ENCODE peak calls at places on chromosomes 4 and X, in seven cellular contexts. One of them, this sample, is unnamed.

GRCh38 chr4:187128971-187129370 is 405.3 kb upstream of the FAT1 start:
- DNase-seq in Right ventricle myocardium superior: no peak
- DNase-seq in ureter: no peak
- DNase-seq in activated effector memory CD4-positive, alpha-beta T cell treated with Interleukin-2 at 50 U/mL for 16 hours: no peak
- DNase-seq in tibial nerve: no peak
- DNase-seq in ELF-1: no peak
- DNase-seq in RCC 7860: no peak
- DNase-seq in this sample: no peak

GRCh38 chr4:141347738-141348524 is 127.2 kb downstream of the ZNF330 start:
- DNase-seq in Right ventricle myocardium superior: no peak
- DNase-seq in ureter: no peak
- DNase-seq in activated effector memory CD4-positive, alpha-beta T cell treated with Interleukin-2 at 50 U/mL for 16 hours: no peak
- DNase-seq in tibial nerve: no peak
- DNase-seq in ELF-1: no peak
- DNase-seq in RCC 7860: no peak
- DNase-seq in this sample: no peak

GRCh38 chrX:17405225-17405969 is 30.4 kb downstream of the NHS start:
- DNase-seq in Right ventricle myocardium superior: no peak
- DNase-seq in ureter: no peak
- DNase-seq in activated effector memory CD4-positive, alpha-beta T cell treated with Interleukin-2 at 50 U/mL for 16 hours: no peak
- DNase-seq in tibial nerve: no peak
- DNase-seq in ELF-1: no peak
- DNase-seq in RCC 7860: peak; percentile 94
- DNase-seq in this sample: no peak

GRCh38 chrX:77788050-77788449 is 2.0 kb upstream of the ATRX start:
- DNase-seq in Right ventricle myocardium superior: no peak
- DNase-seq in ureter: no peak
- DNase-seq in activated effector memory CD4-positive, alpha-beta T cell treated with Interleukin-2 at 50 U/mL for 16 hours: no peak
- DNase-seq in tibial nerve: no peak
- DNase-seq in ELF-1: no peak
- DNase-seq in RCC 7860: no peak
- DNase-seq in this sample: no peak

GRCh38 chr4:17448689-17449088 is 63.2 kb downstream of the QDPR start:
- DNase-seq in Right ventricle myocardium superior: no peak
- DNase-seq in ureter: no peak
- DNase-seq in activated effector memory CD4-positive, alpha-beta T cell treated with Interleukin-2 at 50 U/mL for 16 hours: no peak
- DNase-seq in tibial nerve: no peak
- DNase-seq in ELF-1: no peak
- DNase-seq in RCC 7860: no peak
- DNase-seq in this sample: no peak

GRCh38 chr4:18882468-18882867 is 860.9 kb upstream of the LCORL start:
- DNase-seq in Right ventricle myocardium superior: no peak
- DNase-seq in ureter: no peak
- DNase-seq in activated effector memory CD4-positive, alpha-beta T cell treated with Interleukin-2 at 50 U/mL for 16 hours: no peak
- DNase-seq in tibial nerve: no peak
- DNase-seq in ELF-1: peak; percentile 42
- DNase-seq in RCC 7860: peak; percentile 85
- DNase-seq in this sample: no peak

GRCh38 chr4:29423836-29424721 is 1296.1 kb upstream of the PCDH7 start:
- DNase-seq in Right ventricle myocardium superior: no peak
- DNase-seq in ureter: no peak
- DNase-seq in activated effector memory CD4-positive, alpha-beta T cell treated with Interleukin-2 at 50 U/mL for 16 hours: no peak
- DNase-seq in tibial nerve: no peak
- DNase-seq in ELF-1: no peak
- DNase-seq in RCC 7860: peak; percentile 36
- DNase-seq in this sample: no peak

GRCh38 chr4:10020871-10021676 is at the start of gene SLC2A9:
- DNase-seq in Right ventricle myocardium superior: peak; percentile 73
- DNase-seq in ureter: peak; percentile 70
- DNase-seq in activated effector memory CD4-positive, alpha-beta T cell treated with Interleukin-2 at 50 U/mL for 16 hours: no peak
- DNase-seq in tibial nerve: no peak
- DNase-seq in ELF-1: no peak
- DNase-seq in RCC 7860: no peak
- DNase-seq in this sample: no peak

GRCh38 chr4:141352775-141353544 is 132.3 kb downstream of the ZNF330 start:
- DNase-seq in Right ventricle myocardium superior: no peak
- DNase-seq in ureter: no peak
- DNase-seq in activated effector memory CD4-positive, alpha-beta T cell treated with Interleukin-2 at 50 U/mL for 16 hours: no peak
- DNase-seq in tibial nerve: no peak
- DNase-seq in ELF-1: peak; percentile 29
- DNase-seq in RCC 7860: peak; percentile 77
- DNase-seq in this sample: no peak

GRCh38 chr4:172356002-172356401 is 542.8 kb downstream of the GALNTL6 start:
- DNase-seq in Right ventricle myocardium superior: no peak
- DNase-seq in ureter: no peak
- DNase-seq in activated effector memory CD4-positive, alpha-beta T cell treated with Interleukin-2 at 50 U/mL for 16 hours: no peak
- DNase-seq in tibial nerve: no peak
- DNase-seq in ELF-1: no peak
- DNase-seq in RCC 7860: no peak
- DNase-seq in this sample: no peak

GRCh38 chrX:106902684-106903083 is 457 bp downstream of the RIPPLY1 start:
- DNase-seq in Right ventricle myocardium superior: no peak
- DNase-seq in ureter: no peak
- DNase-seq in activated effector memory CD4-positive, alpha-beta T cell treated with Interleukin-2 at 50 U/mL for 16 hours: no peak
- DNase-seq in tibial nerve: no peak
- DNase-seq in ELF-1: no peak
- DNase-seq in RCC 7860: no peak
- DNase-seq in this sample: no peak

GRCh38 chr4:978957-979701 is 5.8 kb upstream of the DGKQ start:
- DNase-seq in Right ventricle myocardium superior: no peak
- DNase-seq in ureter: no peak
- DNase-seq in activated effector memory CD4-positive, alpha-beta T cell treated with Interleukin-2 at 50 U/mL for 16 hours: no peak
- DNase-seq in tibial nerve: no peak
- DNase-seq in ELF-1: no peak
- DNase-seq in RCC 7860: no peak
- DNase-seq in this sample: no peak

GRCh38 chr4:18322111-18322510 is 300.6 kb upstream of the LCORL start:
- DNase-seq in Right ventricle myocardium superior: no peak
- DNase-seq in ureter: no peak
- DNase-seq in activated effector memory CD4-positive, alpha-beta T cell treated with Interleukin-2 at 50 U/mL for 16 hours: no peak
- DNase-seq in tibial nerve: no peak
- DNase-seq in ELF-1: no peak
- DNase-seq in RCC 7860: no peak
- DNase-seq in this sample: no peak